ENCODE peak calls at places on chromosomes 7 and 10, in ten cellular contexts. U is AG20443; S is cardiac muscle cell; F is naive thymus-derived CD8-positive, alpha-beta T cell; W is naive B cell; V is CD8-positive, alpha-beta memory T cell; C is kidney tubule cell; G is NCI-H69; M is mesothelial cell of epicardium; Z is SK-N-DZ. E is an unnamed sample.

GRCh38 chr10:125130886-125131285 is 29.5 kb downstream of the CTBP2 start:
- DNase-seq in U (no peak), S (no peak), F (no peak), W (no peak), V (no peak), C (no peak), G (no peak), M (no peak), Z (no peak), E (no peak)

GRCh38 chr7:70313251-70313650 is 715.0 kb downstream of the AUTS2 start:
- DNase-seq in U (no peak), S (no peak), F (no peak), W (no peak), V (no peak), C (peak; percentile 85), G (no peak), M (no peak), Z (no peak), E (no peak)

GRCh38 chr7:24390376-24391157 is 106.6 kb downstream of the NPY start:
- DNase-seq in U (no peak), S (no peak), F (no peak), W (no peak), V (no peak), C (no peak), G (no peak), M (no peak), Z (no peak), E (no peak)

GRCh38 chr7:30474893-30475292 is 3.7 kb downstream of the NOD1 start:
- DNase-seq in U (peak; percentile 80), S (peak; percentile 97), F (no peak), W (no peak), V (no peak), C (no peak), G (no peak), M (no peak), Z (no peak), E (no peak)

GRCh38 chr7:13933536-13933935 is 55.9 kb downstream of the ETV1 start:
- DNase-seq in U (no peak), S (no peak), F (no peak), W (no peak), V (no peak), C (no peak), G (no peak), M (no peak), Z (no peak), E (no peak)

GRCh38 chr7:94540428-94540827 is 30.8 kb downstream of the CASD1 start:
- DNase-seq in U (no peak), S (peak; percentile 59), F (no peak), W (no peak), V (no peak), C (no peak), G (no peak), M (no peak), Z (no peak), E (no peak)

GRCh38 chr7:20665096-20665495 is 49.6 kb downstream of the ABCB5 start:
- DNase-seq in U (no peak), S (no peak), F (no peak), W (no peak), V (no peak), C (peak; percentile 19), G (no peak), M (no peak), Z (no peak), E (no peak)

GRCh38 chr10:72764151-72764550 is 72.2 kb downstream of the MCU start:
- DNase-seq in U (peak; percentile 54), S (peak; percentile 91), F (no peak), W (no peak), V (no peak), C (peak; percentile 79), G (no peak), M (no peak), Z (no peak), E (no peak)

GRCh38 chr10:4514445-4515108 is 311.4 kb upstream of the AKR1E2 start:
- DNase-seq in U (peak; percentile 19), S (peak; percentile 42), F (no peak), W (peak; percentile 39), V (no peak), C (no peak), G (no peak), M (no peak), Z (no peak), E (no peak)

GRCh38 chr7:38105874-38106483 is 72.1 kb upstream of the STARD3NL start:
- DNase-seq in U (peak; percentile 71), S (peak; percentile 67), F (peak; percentile 4), W (peak; percentile 37), V (no peak), C (peak; percentile 57), G (peak; percentile 66), M (no peak), Z (peak; percentile 47), E (peak; percentile 6)

GRCh38 chr10:6642881-6643280 is 62.8 kb upstream of the PRKCQ start:
- DNase-seq in U (no peak), S (no peak), F (no peak), W (no peak), V (no peak), C (no peak), G (no peak), M (no peak), Z (no peak), E (no peak)

GRCh38 chr10:43970747-43971146 is 322.1 kb upstream of the ZNF32 start:
- DNase-seq in U (no peak), S (peak; percentile 11), F (no peak), W (no peak), V (no peak), C (no peak), G (no peak), M (no peak), Z (no peak), E (no peak)

GRCh38 chr10:49663596-49663995 is 15.9 kb upstream of the C10orf53 start:
- DNase-seq in U (no peak), S (no peak), F (no peak), W (no peak), V (no peak), C (no peak), G (no peak), M (peak; percentile 9), Z (peak; percentile 47), E (no peak)

GRCh38 chr10:46226232-46226631 is 60.6 kb upstream of the ANTXRL start:
- DNase-seq in U (peak; percentile 1), S (no peak), F (no peak), W (no peak), V (no peak), C (no peak), G (no peak), M (peak; percentile 29), Z (no peak), E (no peak)